ENCODE peak calls at places on chromosomes 11 and 22, in five cellular contexts. One of them, this sample, is unnamed.

GRCh38 chr22:38881464-38881871 is 9.5 kb upstream of the CBX6 start:
- DNase-seq in AG10803: peak
- DNase-seq in EH: peak
- DNase-seq in fibroblast of pulmonary artery: peak
- DNase-seq in A549: no peak
- DNase-seq in this sample: peak

GRCh38 chr11:120652705-120653335 is 141.3 kb downstream of the GRIK4 start:
- DNase-seq in AG10803: no peak
- DNase-seq in EH: peak
- DNase-seq in fibroblast of pulmonary artery: peak
- DNase-seq in A549: no peak
- DNase-seq in this sample: peak

GRCh38 chr11:9689721-9690120 is 25.8 kb downstream of the SWAP70 start:
- DNase-seq in AG10803: no peak
- DNase-seq in EH: peak
- DNase-seq in fibroblast of pulmonary artery: peak
- DNase-seq in A549: no peak
- DNase-seq in this sample: peak

GRCh38 chr11:44761546-44761961 is 34.8 kb downstream of the TSPAN18 start:
- DNase-seq in AG10803: no peak
- DNase-seq in EH: no peak
- DNase-seq in fibroblast of pulmonary artery: no peak
- DNase-seq in A549: no peak
- DNase-seq in this sample: no peak

GRCh38 chr22:36397081-36397766 is 9.5 kb upstream of the MYH9 start:
- DNase-seq in AG10803: peak
- DNase-seq in EH: peak
- DNase-seq in fibroblast of pulmonary artery: peak
- DNase-seq in A549: peak
- DNase-seq in this sample: peak

GRCh38 chr22:34105461-34106062 is 185.3 kb upstream of the LARGE1 start:
- DNase-seq in AG10803: no peak
- DNase-seq in EH: no peak
- DNase-seq in fibroblast of pulmonary artery: no peak
- DNase-seq in A549: peak
- DNase-seq in this sample: peak

GRCh38 chr22:41561335-41561734 is 525 bp downstream of the CSDC2 start:
- DNase-seq in AG10803: no peak
- DNase-seq in EH: peak
- DNase-seq in fibroblast of pulmonary artery: no peak
- DNase-seq in A549: no peak
- DNase-seq in this sample: no peak

GRCh38 chr11:70364745-70365535 is 33.4 kb upstream of the CTTN start:
- DNase-seq in AG10803: no peak
- DNase-seq in EH: no peak
- DNase-seq in fibroblast of pulmonary artery: no peak
- DNase-seq in A549: no peak
- DNase-seq in this sample: no peak

GRCh38 chr11:106331163-106331562 is 253.7 kb downstream of the AASDHPPT start:
- DNase-seq in AG10803: peak
- DNase-seq in EH: peak
- DNase-seq in fibroblast of pulmonary artery: no peak
- DNase-seq in A549: no peak
- DNase-seq in this sample: peak

GRCh38 chr11:106457727-106458126 is 380.3 kb downstream of the AASDHPPT start:
- DNase-seq in AG10803: peak
- DNase-seq in EH: peak
- DNase-seq in fibroblast of pulmonary artery: peak
- DNase-seq in A549: no peak
- DNase-seq in this sample: peak

GRCh38 chr11:57499983-57500461 is 15.5 kb downstream of the SLC43A1 start:
- DNase-seq in AG10803: no peak
- DNase-seq in EH: no peak
- DNase-seq in fibroblast of pulmonary artery: no peak
- DNase-seq in A549: no peak
- DNase-seq in this sample: no peak

GRCh38 chr11:6476571-6476970 is 2.8 kb upstream of the TRIM3 start:
- DNase-seq in AG10803: no peak
- DNase-seq in EH: no peak
- DNase-seq in fibroblast of pulmonary artery: no peak
- DNase-seq in A549: no peak
- DNase-seq in this sample: no peak

GRCh38 chr11:120316880-120317688 is 8.0 kb upstream of the TLCD5 start:
- DNase-seq in AG10803: peak
- DNase-seq in EH: no peak
- DNase-seq in fibroblast of pulmonary artery: peak
- DNase-seq in A549: no peak
- DNase-seq in this sample: peak

GRCh38 chr11:9219572-9219971 is 45.6 kb downstream of the DENND5A start:
- DNase-seq in AG10803: peak
- DNase-seq in EH: peak
- DNase-seq in fibroblast of pulmonary artery: peak
- DNase-seq in A549: no peak
- DNase-seq in this sample: peak

GRCh38 chr22:26648761-26649363 is 8.5 kb upstream of the MIAT start:
- DNase-seq in AG10803: peak
- DNase-seq in EH: no peak
- DNase-seq in fibroblast of pulmonary artery: no peak
- DNase-seq in A549: no peak
- DNase-seq in this sample: no peak

GRCh38 chr22:22710719-22711531 is 66.5 kb downstream of the GGTLC2 start:
- DNase-seq in AG10803: peak
- DNase-seq in EH: peak
- DNase-seq in fibroblast of pulmonary artery: peak
- DNase-seq in A549: peak
- DNase-seq in this sample: peak

GRCh38 chr22:44729391-44730012 is 22.9 kb upstream of the ARHGAP8 start:
- DNase-seq in AG10803: peak
- DNase-seq in EH: peak
- DNase-seq in fibroblast of pulmonary artery: peak
- DNase-seq in A549: no peak
- DNase-seq in this sample: peak

GRCh38 chr11:34331736-34332135 is 26.1 kb downstream of the ABTB2 start:
- DNase-seq in AG10803: no peak
- DNase-seq in EH: peak
- DNase-seq in fibroblast of pulmonary artery: no peak
- DNase-seq in A549: peak
- DNase-seq in this sample: no peak

GRCh38 chr22:39972656-39973055 is 12.5 kb downstream of the TMA7B start:
- DNase-seq in AG10803: no peak
- DNase-seq in EH: no peak
- DNase-seq in fibroblast of pulmonary artery: no peak
- DNase-seq in A549: no peak
- DNase-seq in this sample: no peak

This sample was measured in fibroblast of mammary gland.